ENCODE peak calls at places on chromosomes 5 and 9, in four cellular contexts. One of them, this sample, is unnamed.

GRCh38 chr5:161432798-161433197 is 113.7 kb downstream of the GABRB2 start:
- DNase-seq in K562: no peak
- DNase-seq in endothelial cell of umbilical vein: no peak
- DNase-seq in GM12878: no peak
- DNase-seq in this sample: no peak

GRCh38 chr5:137778772-137779564 is 24.8 kb upstream of the HNRNPA0 start:
- DNase-seq in GM12878: no peak
- DNase-seq in endothelial cell of umbilical vein: peak
- DNase-seq in K562: peak
- DNase-seq in this sample: peak

GRCh38 chr5:118224546-118224945 is 763.8 kb downstream of the DTWD2 start:
- DNase-seq in GM12878: no peak
- DNase-seq in K562: no peak
- DNase-seq in endothelial cell of umbilical vein: no peak
- DNase-seq in this sample: peak

GRCh38 chr9:5446451-5447236 is 3.7 kb upstream of the CD274 start:
- DNase-seq in GM12878: no peak
- DNase-seq in endothelial cell of umbilical vein: no peak
- DNase-seq in K562: no peak
- DNase-seq in this sample: peak

GRCh38 chr5:98827161-98827560 is 53.7 kb downstream of the RGMB start:
- DNase-seq in GM12878: no peak
- DNase-seq in K562: peak
- DNase-seq in endothelial cell of umbilical vein: peak
- DNase-seq in this sample: peak

GRCh38 chr5:138722518-138722917 is 30.7 kb upstream of the CTNNA1 start:
- DNase-seq in endothelial cell of umbilical vein: no peak
- DNase-seq in K562: no peak
- DNase-seq in GM12878: no peak
- DNase-seq in this sample: no peak

GRCh38 chr5:96066386-96066719 is 104.7 kb upstream of the ELL2 start:
- DNase-seq in GM12878: no peak
- DNase-seq in K562: no peak
- DNase-seq in endothelial cell of umbilical vein: no peak
- DNase-seq in this sample: peak

GRCh38 chr5:123717139-123717538 is 205.2 kb downstream of the CSNK1G3 start:
- DNase-seq in endothelial cell of umbilical vein: peak
- DNase-seq in GM12878: no peak
- DNase-seq in K562: no peak
- DNase-seq in this sample: peak

GRCh38 chr9:14529047-14529446 is 164.2 kb downstream of the ZDHHC21 start:
- DNase-seq in endothelial cell of umbilical vein: no peak
- DNase-seq in GM12878: no peak
- DNase-seq in K562: no peak
- DNase-seq in this sample: no peak

GRCh38 chr9:20621553-20622329 is 558 bp downstream of the MLLT3 start:
- DNase-seq in GM12878: no peak
- DNase-seq in K562: no peak
- DNase-seq in endothelial cell of umbilical vein: peak
- DNase-seq in this sample: peak

GRCh38 chr9:35229779-35230143 is 68.0 kb downstream of the UNC13B start:
- DNase-seq in GM12878: no peak
- DNase-seq in endothelial cell of umbilical vein: no peak
- DNase-seq in K562: no peak
- DNase-seq in this sample: no peak

GRCh38 chr9:113463418-113464285 is at the start of gene RGS3:
- DNase-seq in endothelial cell of umbilical vein: peak
- DNase-seq in GM12878: no peak
- DNase-seq in K562: no peak
- DNase-seq in this sample: no peak

GRCh38 chr5:33631786-33632185 is 191.0 kb downstream of the TARS1 start:
- DNase-seq in K562: no peak
- DNase-seq in endothelial cell of umbilical vein: no peak
- DNase-seq in GM12878: peak
- DNase-seq in this sample: peak

GRCh38 chr9:88291056-88291455 is 97.2 kb upstream of the SPIN1 start:
- DNase-seq in endothelial cell of umbilical vein: no peak
- DNase-seq in GM12878: no peak
- DNase-seq in K562: no peak
- DNase-seq in this sample: no peak

GRCh38 chr9:4640027-4640426 is 22.1 kb upstream of the PLPP6 start:
- DNase-seq in GM12878: no peak
- DNase-seq in endothelial cell of umbilical vein: peak
- DNase-seq in K562: peak
- DNase-seq in this sample: no peak

GRCh38 chr5:1322955-1323802 is 21.7 kb downstream of the CLPTM1L start:
- DNase-seq in endothelial cell of umbilical vein: no peak
- DNase-seq in GM12878: no peak
- DNase-seq in K562: no peak
- DNase-seq in this sample: no peak

GRCh38 chr9:127865645-127866464 is 11.4 kb upstream of the ENG start:
- DNase-seq in K562: no peak
- DNase-seq in GM12878: no peak
- DNase-seq in endothelial cell of umbilical vein: no peak
- DNase-seq in this sample: no peak

GRCh38 chr5:172715421-172715780 is 55.6 kb downstream of the DUSP1 start:
- DNase-seq in endothelial cell of umbilical vein: no peak
- DNase-seq in K562: no peak
- DNase-seq in GM12878: no peak
- DNase-seq in this sample: no peak

GRCh38 chr9:121674952-121675351 is 23.5 kb downstream of the DAB2IP start:
- DNase-seq in endothelial cell of umbilical vein: no peak
- DNase-seq in K562: no peak
- DNase-seq in GM12878: no peak
- DNase-seq in this sample: peak

GRCh38 chr5:10699281-10699874 is 61.7 kb downstream of the DAP start:
- DNase-seq in K562: no peak
- DNase-seq in GM12878: no peak
- DNase-seq in endothelial cell of umbilical vein: peak
- DNase-seq in this sample: peak

GRCh38 chr5:178577376-178577839 is 12.8 kb downstream of the COL23A1 start:
- DNase-seq in K562: no peak
- DNase-seq in endothelial cell of umbilical vein: no peak
- DNase-seq in GM12878: no peak
- DNase-seq in this sample: no peak

GRCh38 chr5:56279979-56280378 is 46.8 kb upstream of the ANKRD55 start:
- DNase-seq in K562: no peak
- DNase-seq in GM12878: no peak
- DNase-seq in endothelial cell of umbilical vein: peak
- DNase-seq in this sample: peak

GRCh38 chr5:139748505-139748826 is 47.1 kb upstream of the PSD2 start:
- DNase-seq in endothelial cell of umbilical vein: no peak
- DNase-seq in GM12878: no peak
- DNase-seq in K562: no peak
- DNase-seq in this sample: no peak

GRCh38 chr5:67066815-67067214 is 129.8 kb downstream of the CD180 start:
- DNase-seq in K562: no peak
- DNase-seq in endothelial cell of umbilical vein: no peak
- DNase-seq in GM12878: no peak
- DNase-seq in this sample: peak

GRCh38 chr5:175920506-175920865 is 47.6 kb downstream of the THOC3 start:
- DNase-seq in GM12878: no peak
- DNase-seq in endothelial cell of umbilical vein: no peak
- DNase-seq in K562: no peak
- DNase-seq in this sample: no peak

GRCh38 chr9:27865031-27865438 is 291.8 kb upstream of the C9orf72 start:
- DNase-seq in GM12878: no peak
- DNase-seq in endothelial cell of umbilical vein: no peak
- DNase-seq in K562: no peak
- DNase-seq in this sample: no peak

GRCh38 chr9:5767968-5768932 is 64.7 kb downstream of the ERMP1 start:
- DNase-seq in K562: no peak
- DNase-seq in GM12878: peak
- DNase-seq in endothelial cell of umbilical vein: no peak
- DNase-seq in this sample: no peak

GRCh38 chr9:93968451-93969327 is 13.5 kb upstream of the BARX1 start:
- DNase-seq in endothelial cell of umbilical vein: no peak
- DNase-seq in GM12878: no peak
- DNase-seq in K562: no peak
- DNase-seq in this sample: peak

GRCh38 chr5:171744882-171745281 is 40.7 kb upstream of the SMIM23 start:
- DNase-seq in K562: no peak
- DNase-seq in endothelial cell of umbilical vein: no peak
- DNase-seq in GM12878: no peak
- DNase-seq in this sample: no peak

GRCh38 chr9:79257671-79258410 is 313.9 kb upstream of the TLE4 start:
- DNase-seq in GM12878: no peak
- DNase-seq in endothelial cell of umbilical vein: no peak
- DNase-seq in K562: no peak
- DNase-seq in this sample: no peak

GRCh38 chr5:172414618-172415599 is 39.4 kb downstream of the SH3PXD2B start:
- DNase-seq in GM12878: no peak
- DNase-seq in endothelial cell of umbilical vein: no peak
- DNase-seq in K562: no peak
- DNase-seq in this sample: no peak

GRCh38 chr5:147098233-147098790 is 136.5 kb upstream of the STK32A start:
- DNase-seq in endothelial cell of umbilical vein: peak
- DNase-seq in GM12878: no peak
- DNase-seq in K562: no peak
- DNase-seq in this sample: peak

GRCh38 chr9:93009337-93010015 is 49.0 kb upstream of the SUSD3 start:
- DNase-seq in endothelial cell of umbilical vein: no peak
- DNase-seq in K562: no peak
- DNase-seq in GM12878: no peak
- DNase-seq in this sample: no peak

GRCh38 chr5:24916863-24917262 is 272.1 kb upstream of the CDH10 start:
- DNase-seq in GM12878: no peak
- DNase-seq in K562: no peak
- DNase-seq in endothelial cell of umbilical vein: no peak
- DNase-seq in this sample: no peak

GRCh38 chr9:107696302-107696701 is 206.7 kb upstream of the KLF4 start:
- DNase-seq in K562: no peak
- DNase-seq in GM12878: no peak
- DNase-seq in endothelial cell of umbilical vein: no peak
- DNase-seq in this sample: no peak

GRCh38 chr5:141779642-141780041 is 97.6 kb upstream of the ARAP3 start:
- DNase-seq in K562: no peak
- DNase-seq in GM12878: no peak
- DNase-seq in endothelial cell of umbilical vein: no peak
- DNase-seq in this sample: peak

GRCh38 chr5:86971034-86971511 is 296.6 kb upstream of the RASA1 start:
- DNase-seq in K562: no peak
- DNase-seq in GM12878: no peak
- DNase-seq in endothelial cell of umbilical vein: peak
- DNase-seq in this sample: peak

GRCh38 chr5:86979801-86980510 is 287.7 kb upstream of the RASA1 start:
- DNase-seq in K562: no peak
- DNase-seq in endothelial cell of umbilical vein: peak
- DNase-seq in GM12878: no peak
- DNase-seq in this sample: peak

GRCh38 chr5:86977185-86977584 is 290.5 kb upstream of the RASA1 start:
- DNase-seq in endothelial cell of umbilical vein: no peak
- DNase-seq in K562: no peak
- DNase-seq in GM12878: no peak
- DNase-seq in this sample: no peak

GRCh38 chr5:86977808-86978207 is 289.9 kb upstream of the RASA1 start:
- DNase-seq in K562: no peak
- DNase-seq in endothelial cell of umbilical vein: no peak
- DNase-seq in GM12878: no peak
- DNase-seq in this sample: no peak

GRCh38 chr5:86974910-86975309 is 292.8 kb upstream of the RASA1 start:
- DNase-seq in K562: no peak
- DNase-seq in GM12878: no peak
- DNase-seq in endothelial cell of umbilical vein: no peak
- DNase-seq in this sample: no peak
- TF ChIP-seq FOS in K562: no peak
- TF ChIP-seq FOS in GM12878: no peak
- TF ChIP-seq FOS in endothelial cell of umbilical vein: no peak
- TF ChIP-seq FOS in this sample: no peak

GRCh38 chr5:41270423-41271251 is 57.3 kb upstream of the C6 start:
- DNase-seq in endothelial cell of umbilical vein: peak
- DNase-seq in K562: no peak
- DNase-seq in GM12878: no peak
- DNase-seq in this sample: peak
- TF ChIP-seq FOS in endothelial cell of umbilical vein: no peak
- TF ChIP-seq FOS in K562: no peak
- TF ChIP-seq FOS in GM12878: no peak
- TF ChIP-seq FOS in this sample: no peak

GRCh38 chr9:132516911-132517310 is 65.5 kb upstream of the BARHL1 start:
- DNase-seq in GM12878: no peak
- DNase-seq in endothelial cell of umbilical vein: no peak
- DNase-seq in K562: no peak
- DNase-seq in this sample: no peak
- TF ChIP-seq FOS in GM12878: no peak
- TF ChIP-seq FOS in endothelial cell of umbilical vein: no peak
- TF ChIP-seq FOS in K562: no peak
- TF ChIP-seq FOS in this sample: no peak

DNA sequence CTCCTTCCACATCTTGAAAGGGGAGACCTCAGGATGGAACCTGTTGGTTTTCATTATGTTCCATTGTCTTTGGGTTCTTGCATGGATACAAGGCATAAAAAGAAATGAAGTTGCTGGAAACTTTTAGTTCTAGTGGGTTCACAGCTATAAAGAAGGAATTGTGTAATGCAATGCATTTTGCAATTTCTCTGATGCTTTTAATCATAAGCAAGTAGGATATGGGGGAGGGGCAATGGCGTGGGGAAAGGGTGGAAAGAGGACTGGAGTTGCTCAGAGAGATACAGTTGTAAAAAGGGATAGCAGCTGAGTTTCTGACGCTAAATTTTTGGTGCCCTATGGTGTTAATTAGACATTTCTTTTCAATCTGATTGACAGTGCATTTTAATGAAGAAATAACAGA is 88.6 kb upstream of the FANCC start:
- DNase-seq in K562: no peak
- DNase-seq in endothelial cell of umbilical vein: no peak
- DNase-seq in GM12878: no peak
- DNase-seq in this sample: peak
- TF ChIP-seq FOS in K562: no peak
- TF ChIP-seq FOS in endothelial cell of umbilical vein: no peak
- TF ChIP-seq FOS in GM12878: no peak
- TF ChIP-seq FOS in this sample: no peak

GRCh38 chr5:103522586-103522985 is 40.0 kb downstream of the NUDT12 start:
- DNase-seq in endothelial cell of umbilical vein: no peak
- DNase-seq in GM12878: no peak
- DNase-seq in K562: no peak
- DNase-seq in this sample: no peak
- TF ChIP-seq FOS in endothelial cell of umbilical vein: no peak
- TF ChIP-seq FOS in GM12878: no peak
- TF ChIP-seq FOS in K562: no peak
- TF ChIP-seq FOS in this sample: no peak

GRCh38 chr9:133109931-133110650 is 10.9 kb downstream of the RALGDS start:
- DNase-seq in GM12878: no peak
- DNase-seq in K562: no peak
- DNase-seq in endothelial cell of umbilical vein: no peak
- DNase-seq in this sample: no peak
- TF ChIP-seq FOS in GM12878: no peak
- TF ChIP-seq FOS in K562: no peak
- TF ChIP-seq FOS in endothelial cell of umbilical vein: no peak
- TF ChIP-seq FOS in this sample: no peak

This sample was measured in IMR-90.